ENCODE peak calls at places on chromosomes 12 and 14, in six cellular contexts. D is EH; Z is GM12865; S is AG20443; Q is NCI-H510A; T is effector CD4-positive, alpha-beta T cell. C is an unnamed sample.

GRCh38 chr12:6773662-6774351 is 1.5 kb downstream of the LAG3 start:
- DNase-seq in D (no peak), Z (no peak), S (no peak), Q (no peak), T (no peak), C (no peak)

GRCh38 chr12:107967170-107967569 is 161.9 kb upstream of the WSCD2 start:
- DNase-seq in D (no peak), Z (no peak), S (no peak), Q (no peak), T (no peak), C (no peak)

GRCh38 chr12:97024393-97024792 is 117.3 kb downstream of the NEDD1 start:
- DNase-seq in D (no peak), Z (no peak), S (no peak), Q (no peak), T (no peak), C (no peak)

GRCh38 chr14:88232783-88233182 is 90.3 kb downstream of the KCNK10 start:
- DNase-seq in D (no peak), Z (no peak), S (no peak), Q (no peak), T (no peak), C (no peak)

GRCh38 chr14:74418031-74418430 is 8.0 kb downstream of the SYNDIG1L start:
- DNase-seq in D (no peak), Z (no peak), S (no peak), Q (no peak), T (no peak), C (no peak)

GRCh38 chr12:15988983-15989382 is 77.9 kb downstream of the DERA start:
- DNase-seq in D (no peak), Z (no peak), S (no peak), Q (no peak), T (no peak), C (peak; percentile 47)

GRCh38 chr12:70121562-70121961 is 121.7 kb upstream of the CNOT2 start:
- DNase-seq in D (no peak), Z (no peak), S (no peak), Q (no peak), T (no peak), C (no peak)

GRCh38 chr12:1310684-1311083 is 283.7 kb downstream of the FBXL14 start:
- DNase-seq in D (no peak), Z (no peak), S (no peak), Q (no peak), T (no peak), C (no peak)

C was measured in posterior vena cava.